ENCODE peak calls at places on chromosomes 2 and 18, in eight cellular contexts. Z is lung, K is left ventricle myocardium inferior, S is cardiac muscle cell, U is DND-41, Y is GM06990, D is stomach, O is left lung. B is an unnamed sample. For H3K36me3, the result is how much of the 10 kb centered on the place peaks cover.

GRCh38 chr18:48022531-48023330 is 92.3 kb upstream of the SMAD2 start:
- DNase-seq in Z (no peak), K (no peak), S (peak), U (peak), Y (no peak), D (no peak), O (peak), B (no peak)

GRCh38 chr18:77101410-77102245 is 31.0 kb downstream of the MBP start:
- DNase-seq in Z (peak), K (peak), S (no peak), U (peak), Y (peak), D (peak), O (peak), B (peak)

GRCh38 chr2:200089040-200089755 is 133.8 kb downstream of the MAIP1 start:
- DNase-seq in Z (no peak), K (no peak), S (no peak), U (no peak), Y (no peak), D (no peak), O (no peak), B (no peak)

GRCh38 chr2:131641414-131642206 is 113.9 kb downstream of the CCDC74A start:
- DNase-seq in Z (no peak), K (no peak), S (peak), U (no peak), Y (no peak), D (no peak), O (no peak), B (no peak)

GRCh38 chr18:519019-519879 is 18.7 kb upstream of the COLEC12 start:
- DNase-seq in Z (peak), K (peak), S (peak), U (no peak), Y (peak), D (peak), O (peak), B (peak)

GRCh38 chr18:2891526-2892431 is 45.0 kb downstream of the EMILIN2 start:
- DNase-seq in Z (no peak), K (no peak), S (peak), U (no peak), Y (no peak), D (no peak), O (no peak), B (no peak)

GRCh38 chr18:77209587-77209986 is 40.1 kb upstream of the GALR1 start:
- DNase-seq in Z (no peak), K (no peak), S (no peak), U (peak), Y (no peak), D (no peak), O (no peak), B (no peak)

GRCh38 chr18:52422985-52423601 is 83.1 kb downstream of the DCC start:
- DNase-seq in Z (no peak), K (no peak), S (no peak), U (no peak), Y (no peak), D (no peak), O (no peak), B (no peak)

GRCh38 chr2:133833746-133834145 is 265.5 kb upstream of the NCKAP5 start:
- DNase-seq in Z (peak), K (no peak), S (no peak), U (no peak), Y (no peak), D (no peak), O (no peak), B (no peak)

GRCh38 chr18:37565138-37565984 is at the start of gene CELF4:
- DNase-seq in Z (no peak), K (no peak), S (peak), U (no peak), Y (no peak), D (no peak), O (no peak), B (no peak)

GRCh38 chr2:239154971-239155805 is 245.6 kb downstream of the HDAC4 start:
- DNase-seq in Z (no peak), K (peak), S (no peak), U (no peak), Y (no peak), D (peak), O (no peak), B (peak)

GRCh38 chr18:78976697-78977626 is 2.7 kb upstream of the SALL3 start:
- DNase-seq in Z (no peak), K (no peak), S (no peak), U (no peak), Y (no peak), D (no peak), O (no peak), B (peak)

GRCh38 chr2:47076586-47077441 is 78.3 kb downstream of the STPG4 start:
- DNase-seq in Z (peak), K (no peak), S (no peak), U (no peak), Y (no peak), D (no peak), O (peak), B (no peak)

GRCh38 chr2:241354668-241355658 is 1.1 kb upstream of the FARP2 start:
- DNase-seq in Z (peak), K (peak), S (peak), U (peak), Y (peak), D (peak), O (peak), B (peak)
- TF ChIP-seq CTCF in Z (no peak), K (no peak), S (no peak), U (peak), Y (no peak), D (no peak), O (no peak), B (no peak)

DNA sequence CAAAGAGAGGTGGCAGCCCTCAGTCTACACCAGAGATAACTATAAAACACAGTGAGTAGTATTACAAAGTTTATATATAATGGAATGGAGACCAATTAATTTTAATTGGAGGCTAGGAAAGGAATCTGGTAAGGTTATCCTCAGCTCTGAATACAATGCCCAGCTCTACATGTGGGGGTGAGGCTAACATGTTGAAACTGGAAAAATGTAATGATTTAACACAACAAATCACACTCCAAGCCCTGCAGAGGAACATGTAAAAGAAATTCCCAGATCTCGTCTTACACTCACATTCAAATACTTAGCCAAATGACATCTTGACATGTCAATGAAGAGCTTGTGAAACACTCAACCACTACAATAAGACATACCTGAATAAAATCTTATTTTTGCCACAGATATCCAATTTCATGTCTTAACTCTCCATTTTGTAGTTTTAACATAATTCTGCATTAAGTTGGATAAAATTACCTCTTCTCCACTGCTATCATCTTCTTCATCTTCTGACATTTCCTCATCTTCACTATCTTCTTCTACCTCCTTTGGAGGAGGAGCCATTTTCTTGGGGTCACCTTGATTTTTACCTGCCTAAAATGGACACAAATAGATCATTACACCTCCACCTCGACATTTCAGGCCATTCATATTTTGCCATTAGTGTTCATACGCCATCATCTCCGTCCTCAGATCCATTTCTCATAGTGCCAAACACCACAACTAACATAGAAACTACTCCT is 1.4 kb downstream of the NCL start:
- DNase-seq in Z (no peak), K (no peak), S (no peak), U (no peak), Y (no peak), D (no peak), O (no peak), B (no peak)
- H3K36me3 ChIP-seq in Z (under half), K (half or more), S (under half), U (half or more), Y (under half), D (under half), O (half or more), B (under half)

GRCh38 chr2:143254108-143254507 is 124.9 kb downstream of the ARHGAP15 start:
- DNase-seq in Z (no peak), K (no peak), S (no peak), U (peak), Y (no peak), D (no peak), O (no peak), B (no peak)
- H3K4me3 ChIP-seq in Z (no peak), K (no peak), S (no peak), U (no peak), Y (no peak), D (no peak), O (no peak), B (no peak)

GRCh38 chr2:101439716-101440115 is 35.2 kb downstream of the RFX8 start:
- DNase-seq in Z (no peak), K (no peak), S (no peak), U (peak), Y (no peak), D (no peak), O (no peak), B (no peak)

GRCh38 chr2:101446869-101447268 is 28.0 kb downstream of the RFX8 start:
- DNase-seq in Z (no peak), K (no peak), S (no peak), U (peak), Y (no peak), D (no peak), O (no peak), B (no peak)

GRCh38 chr2:101440127-101440738 is 34.7 kb downstream of the RFX8 start:
- DNase-seq in Z (no peak), K (peak), S (peak), U (peak), Y (no peak), D (peak), O (no peak), B (no peak)

GRCh38 chr2:101442042-101442666 is 32.8 kb downstream of the RFX8 start:
- DNase-seq in Z (no peak), K (no peak), S (no peak), U (no peak), Y (no peak), D (no peak), O (no peak), B (no peak)

DNA sequence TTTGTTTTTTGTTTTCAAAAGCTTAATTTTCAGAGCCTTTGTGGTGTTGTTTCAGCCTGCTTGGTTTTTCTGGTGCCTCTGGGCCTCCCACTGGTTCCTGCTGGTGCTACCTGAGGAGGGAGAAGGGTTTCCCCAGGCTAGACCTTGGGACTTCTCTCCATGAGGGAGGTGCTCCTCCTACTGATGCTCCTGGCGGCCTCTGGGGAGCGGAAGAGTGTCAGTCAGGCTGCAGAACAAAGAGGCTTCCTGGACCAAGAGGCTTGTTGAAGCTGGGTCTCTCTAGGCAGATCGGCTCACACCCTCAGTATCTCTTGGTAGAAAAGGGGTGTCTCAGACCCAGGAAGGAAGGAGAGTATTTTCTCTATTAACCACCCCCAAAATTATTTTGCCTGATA is 32.2 kb downstream of the RFX8 start:
- DNase-seq in Z (no peak), K (no peak), S (no peak), U (peak), Y (no peak), D (no peak), O (no peak), B (no peak)
- TF ChIP-seq CTCF in Z (no peak), K (no peak), S (peak), U (peak), Y (no peak), D (no peak), O (no peak), B (no peak)

GRCh38 chr2:1602359-1603010 is 141.8 kb downstream of the PXDN start:
- DNase-seq in Z (no peak), K (no peak), S (no peak), U (no peak), Y (no peak), D (no peak), O (no peak), B (no peak)
- H3K36me3 ChIP-seq in Z (under half), K (under half), S (under half), U (under half), Y (under half), D (under half), O (under half), B (under half)

GRCh38 chr2:96506016-96506906 is 1.1 kb upstream of the NEURL3 start:
- DNase-seq in Z (no peak), K (no peak), S (no peak), U (no peak), Y (no peak), D (no peak), O (no peak), B (no peak)
- H3K4me3 ChIP-seq in Z (no peak), K (no peak), S (no peak), U (no peak), Y (no peak), D (no peak), O (no peak), B (no peak)

DNA sequence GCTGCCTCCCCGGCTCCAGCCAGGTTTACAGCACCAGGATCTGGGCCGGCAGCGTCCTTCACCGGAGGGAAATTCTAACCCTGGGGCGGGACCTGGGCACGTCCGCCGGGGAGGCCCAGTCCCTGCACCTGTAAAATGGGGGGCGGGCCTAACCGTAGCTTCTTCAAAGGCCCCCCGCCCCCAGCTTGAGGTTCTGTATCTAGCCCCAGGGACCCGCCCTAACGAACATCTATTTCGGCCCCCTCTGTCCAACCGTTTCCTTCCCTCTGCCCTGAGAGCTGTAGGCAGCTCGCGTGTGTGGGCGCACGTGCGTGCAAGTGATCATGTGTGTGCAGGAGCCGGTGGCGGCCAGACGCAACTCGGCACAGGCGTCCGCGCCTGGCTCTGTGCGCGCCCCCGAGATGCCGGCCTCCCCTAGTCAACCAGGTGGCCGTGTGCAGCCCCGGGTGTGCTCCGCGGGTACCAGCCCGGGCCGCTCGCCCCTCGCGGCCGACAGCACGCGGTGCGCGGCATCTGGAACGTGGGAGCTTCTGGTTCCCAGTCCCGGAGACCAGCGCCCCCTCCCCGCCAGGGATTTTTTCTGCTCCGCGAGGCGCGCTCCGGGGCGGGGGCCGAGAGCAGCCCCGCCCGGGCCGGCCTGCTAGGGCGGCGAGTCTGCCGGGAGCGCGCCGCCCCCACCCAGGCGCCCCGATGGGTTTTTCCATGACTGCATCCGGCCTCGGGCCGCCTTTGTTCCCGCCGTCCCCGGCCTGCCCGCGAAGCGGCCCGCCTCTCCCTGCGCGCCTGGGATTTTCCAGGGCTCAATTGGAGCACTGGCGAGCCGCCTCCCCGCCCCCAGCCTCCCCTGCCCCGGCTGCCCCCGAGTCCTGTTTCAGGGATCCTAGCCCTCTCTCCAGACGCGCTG is 21.2 kb downstream of the TEX44 start:
- DNase-seq in Z (peak), K (peak), S (peak), U (peak), Y (peak), D (peak), O (peak), B (peak)
- TF ChIP-seq CTCF in Z (no peak), K (peak), S (peak), U (peak), Y (no peak), D (no peak), O (no peak), B (peak)

DNA sequence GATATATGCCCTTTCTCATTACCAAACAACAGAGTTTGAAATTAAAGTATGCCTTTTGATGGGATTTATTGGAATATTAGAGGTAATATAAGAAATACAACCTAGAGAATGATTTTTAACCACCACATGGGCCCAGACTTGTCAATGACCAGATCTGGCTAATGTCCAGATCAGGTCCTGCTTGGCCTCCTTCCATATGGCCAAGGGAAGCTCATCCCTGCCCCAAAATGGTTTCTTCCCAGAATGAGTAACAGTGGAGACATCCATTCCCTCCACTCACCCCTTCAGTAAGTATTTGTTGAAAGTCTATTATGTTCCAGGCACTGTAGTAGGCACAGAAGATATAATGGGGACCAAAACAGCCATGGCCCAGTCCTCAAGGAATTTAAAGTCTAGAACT is 54.9 kb downstream of the ANTXR1 start:
- DNase-seq in Z (no peak), K (no peak), S (no peak), U (no peak), Y (no peak), D (no peak), O (no peak), B (no peak)
- H3K36me3 ChIP-seq in Z (under half), K (under half), S (under half), U (under half), Y (under half), D (under half), O (under half), B (under half)

GRCh38 chr2:118604346-118604745 is 243.1 kb downstream of the EN1 start:
- DNase-seq in Z (no peak), K (no peak), S (peak), U (no peak), Y (no peak), D (no peak), O (no peak), B (no peak)
- H3K4me3 ChIP-seq in Z (no peak), K (no peak), S (no peak), U (no peak), Y (no peak), D (no peak), O (no peak), B (no peak)

B was measured in mucosa of descending colon.